ENCODE peak calls at places on chromosomes 7 and 10, in six cellular contexts. One of them, this sample, is unnamed.

GRCh38 chr7:74612015-74612829 is 45.3 kb upstream of the GTF2I start:
- DNase-seq in HCT116: no peak
- DNase-seq in testis: peak
- DNase-seq in ovary: no peak
- DNase-seq in esophagus squamous epithelium: no peak
- DNase-seq in right lobe of liver: no peak
- DNase-seq in this sample: no peak

GRCh38 chr10:33199731-33200130 is 134.7 kb downstream of the NRP1 start:
- DNase-seq in HCT116: no peak
- DNase-seq in testis: no peak
- DNase-seq in ovary: no peak
- DNase-seq in esophagus squamous epithelium: no peak
- DNase-seq in right lobe of liver: no peak
- DNase-seq in this sample: no peak

GRCh38 chr10:5720182-5720581 is 35.5 kb downstream of the TASOR2 start:
- DNase-seq in HCT116: no peak
- DNase-seq in testis: no peak
- DNase-seq in ovary: no peak
- DNase-seq in esophagus squamous epithelium: no peak
- DNase-seq in right lobe of liver: no peak
- DNase-seq in this sample: no peak

GRCh38 chr7:157386979-157387800 is 50.4 kb downstream of the DNAJB6 start:
- DNase-seq in HCT116: peak
- DNase-seq in testis: peak
- DNase-seq in ovary: peak
- DNase-seq in esophagus squamous epithelium: peak
- DNase-seq in right lobe of liver: peak
- DNase-seq in this sample: peak

GRCh38 chr7:45217358-45217757 is 59.8 kb downstream of the RAMP3 start:
- DNase-seq in HCT116: no peak
- DNase-seq in testis: no peak
- DNase-seq in ovary: no peak
- DNase-seq in esophagus squamous epithelium: no peak
- DNase-seq in right lobe of liver: no peak
- DNase-seq in this sample: no peak

GRCh38 chr7:22566176-22566575 is 66.2 kb upstream of the STEAP1B start:
- DNase-seq in HCT116: no peak
- DNase-seq in testis: no peak
- DNase-seq in ovary: no peak
- DNase-seq in esophagus squamous epithelium: no peak
- DNase-seq in right lobe of liver: peak
- DNase-seq in this sample: no peak

GRCh38 chr7:27171636-27172387 is 2.3 kb downstream of the HOXA10 start:
- DNase-seq in HCT116: no peak
- DNase-seq in testis: no peak
- DNase-seq in ovary: no peak
- DNase-seq in esophagus squamous epithelium: no peak
- DNase-seq in right lobe of liver: no peak
- DNase-seq in this sample: peak

GRCh38 chr10:93182790-93183189 is 109.1 kb downstream of the CYP26A1 start:
- DNase-seq in HCT116: no peak
- DNase-seq in testis: no peak
- DNase-seq in ovary: no peak
- DNase-seq in esophagus squamous epithelium: no peak
- DNase-seq in right lobe of liver: no peak
- DNase-seq in this sample: no peak

GRCh38 chr7:111855842-111856227 is 293.5 kb upstream of the IMMP2L start:
- DNase-seq in HCT116: no peak
- DNase-seq in testis: peak
- DNase-seq in ovary: no peak
- DNase-seq in esophagus squamous epithelium: no peak
- DNase-seq in right lobe of liver: no peak
- DNase-seq in this sample: no peak

GRCh38 chr7:143492043-143492471 is 14.4 kb downstream of the TAS2R41 start:
- DNase-seq in HCT116: peak
- DNase-seq in testis: no peak
- DNase-seq in ovary: no peak
- DNase-seq in esophagus squamous epithelium: no peak
- DNase-seq in right lobe of liver: no peak
- DNase-seq in this sample: no peak

GRCh38 chr7:55588976-55589604 is 16.8 kb upstream of the VOPP1 start:
- DNase-seq in HCT116: no peak
- DNase-seq in testis: no peak
- DNase-seq in ovary: no peak
- DNase-seq in esophagus squamous epithelium: no peak
- DNase-seq in right lobe of liver: no peak
- DNase-seq in this sample: no peak

GRCh38 chr7:90430614-90431445 is 27.6 kb downstream of the CLDN12 start:
- DNase-seq in HCT116: no peak
- DNase-seq in testis: no peak
- DNase-seq in ovary: no peak
- DNase-seq in esophagus squamous epithelium: no peak
- DNase-seq in right lobe of liver: no peak
- DNase-seq in this sample: no peak

GRCh38 chr7:136114966-136115762 is 138.0 kb upstream of the MTPN start:
- DNase-seq in HCT116: peak
- DNase-seq in testis: peak
- DNase-seq in ovary: no peak
- DNase-seq in esophagus squamous epithelium: no peak
- DNase-seq in right lobe of liver: peak
- DNase-seq in this sample: no peak

GRCh38 chr10:103659674-103660363 is 166.3 kb downstream of the NEURL1 start:
- DNase-seq in HCT116: no peak
- DNase-seq in testis: peak
- DNase-seq in ovary: no peak
- DNase-seq in esophagus squamous epithelium: no peak
- DNase-seq in right lobe of liver: peak
- DNase-seq in this sample: peak

GRCh38 chr10:123913688-123914268 is 22.2 kb upstream of the CPXM2 start:
- DNase-seq in HCT116: no peak
- DNase-seq in testis: no peak
- DNase-seq in ovary: no peak
- DNase-seq in esophagus squamous epithelium: no peak
- DNase-seq in right lobe of liver: no peak
- DNase-seq in this sample: peak

GRCh38 chr7:94182066-94182465 is 177.9 kb upstream of the BET1 start:
- DNase-seq in HCT116: peak
- DNase-seq in testis: no peak
- DNase-seq in ovary: no peak
- DNase-seq in esophagus squamous epithelium: no peak
- DNase-seq in right lobe of liver: no peak
- DNase-seq in this sample: no peak

GRCh38 chr7:36971515-36972139 is 247.3 kb upstream of the AOAH start:
- DNase-seq in HCT116: no peak
- DNase-seq in testis: no peak
- DNase-seq in ovary: no peak
- DNase-seq in esophagus squamous epithelium: no peak
- DNase-seq in right lobe of liver: peak
- DNase-seq in this sample: no peak

GRCh38 chr7:67406941-67407340 is 410.3 kb downstream of the TYW1 start:
- DNase-seq in HCT116: no peak
- DNase-seq in testis: no peak
- DNase-seq in ovary: no peak
- DNase-seq in esophagus squamous epithelium: no peak
- DNase-seq in right lobe of liver: no peak
- DNase-seq in this sample: peak

GRCh38 chr10:21334891-21335696 is 190.4 kb downstream of the SKIDA1 start:
- DNase-seq in HCT116: no peak
- DNase-seq in testis: no peak
- DNase-seq in ovary: peak
- DNase-seq in esophagus squamous epithelium: no peak
- DNase-seq in right lobe of liver: no peak
- DNase-seq in this sample: peak

GRCh38 chr10:45653454-45653853 is 19.1 kb downstream of the ZFAND4 start:
- DNase-seq in HCT116: no peak
- DNase-seq in testis: no peak
- DNase-seq in ovary: no peak
- DNase-seq in esophagus squamous epithelium: no peak
- DNase-seq in right lobe of liver: no peak
- DNase-seq in this sample: no peak

GRCh38 chr7:83751217-83751616 is 102.3 kb upstream of the SEMA3E start:
- DNase-seq in HCT116: no peak
- DNase-seq in testis: no peak
- DNase-seq in ovary: no peak
- DNase-seq in esophagus squamous epithelium: no peak
- DNase-seq in right lobe of liver: no peak
- DNase-seq in this sample: no peak

GRCh38 chr7:105675873-105676484 is 94.7 kb upstream of the EFCAB10 start:
- DNase-seq in HCT116: no peak
- DNase-seq in testis: peak
- DNase-seq in ovary: no peak
- DNase-seq in esophagus squamous epithelium: no peak
- DNase-seq in right lobe of liver: peak
- DNase-seq in this sample: no peak

GRCh38 chr10:130807096-130807495 is 504.4 kb downstream of the TCERG1L start:
- DNase-seq in HCT116: no peak
- DNase-seq in testis: no peak
- DNase-seq in ovary: no peak
- DNase-seq in esophagus squamous epithelium: no peak
- DNase-seq in right lobe of liver: no peak
- DNase-seq in this sample: no peak

GRCh38 chr10:110394898-110395297 is 90.2 kb upstream of the SMNDC1 start:
- DNase-seq in HCT116: no peak
- DNase-seq in testis: no peak
- DNase-seq in ovary: no peak
- DNase-seq in esophagus squamous epithelium: no peak
- DNase-seq in right lobe of liver: no peak
- DNase-seq in this sample: no peak

GRCh38 chr10:110394296-110394695 is 89.6 kb upstream of the SMNDC1 start:
- DNase-seq in HCT116: no peak
- DNase-seq in testis: no peak
- DNase-seq in ovary: no peak
- DNase-seq in esophagus squamous epithelium: no peak
- DNase-seq in right lobe of liver: no peak
- DNase-seq in this sample: no peak

GRCh38 chr10:110397856-110398255 is 93.1 kb upstream of the SMNDC1 start:
- DNase-seq in HCT116: no peak
- DNase-seq in testis: no peak
- DNase-seq in ovary: no peak
- DNase-seq in esophagus squamous epithelium: no peak
- DNase-seq in right lobe of liver: no peak
- DNase-seq in this sample: no peak

GRCh38 chr10:110395350-110396283 is 90.9 kb upstream of the SMNDC1 start:
- DNase-seq in HCT116: peak
- DNase-seq in testis: peak
- DNase-seq in ovary: no peak
- DNase-seq in esophagus squamous epithelium: no peak
- DNase-seq in right lobe of liver: peak
- DNase-seq in this sample: peak

DNA sequence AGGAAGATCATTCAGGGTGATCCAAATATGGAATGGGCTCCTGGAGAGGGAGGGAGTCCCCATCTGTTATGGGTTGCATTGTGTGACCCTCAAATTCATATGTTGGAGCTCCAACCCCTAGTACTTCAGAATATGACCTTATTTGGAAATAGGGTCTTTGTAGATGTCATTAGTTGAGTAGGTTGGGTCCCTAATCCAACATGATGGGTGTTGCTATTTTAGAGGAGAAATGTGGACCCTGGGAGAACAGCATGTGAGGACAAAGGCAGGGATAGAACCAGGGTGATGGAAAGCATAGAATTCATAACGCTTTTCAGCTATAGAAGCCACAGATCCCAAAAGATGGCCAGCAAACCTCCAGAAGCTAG is 91.5 kb upstream of the SMNDC1 start:
- DNase-seq in HCT116: no peak
- DNase-seq in testis: no peak
- DNase-seq in ovary: no peak
- DNase-seq in esophagus squamous epithelium: no peak
- DNase-seq in right lobe of liver: no peak
- DNase-seq in this sample: no peak
- H3K27ac ChIP-seq in HCT116: peak
- H3K27ac ChIP-seq in testis: no peak
- H3K27ac ChIP-seq in ovary: no peak
- H3K27ac ChIP-seq in esophagus squamous epithelium: no peak
- H3K27ac ChIP-seq in right lobe of liver: peak
- H3K27ac ChIP-seq in this sample: peak

DNA sequence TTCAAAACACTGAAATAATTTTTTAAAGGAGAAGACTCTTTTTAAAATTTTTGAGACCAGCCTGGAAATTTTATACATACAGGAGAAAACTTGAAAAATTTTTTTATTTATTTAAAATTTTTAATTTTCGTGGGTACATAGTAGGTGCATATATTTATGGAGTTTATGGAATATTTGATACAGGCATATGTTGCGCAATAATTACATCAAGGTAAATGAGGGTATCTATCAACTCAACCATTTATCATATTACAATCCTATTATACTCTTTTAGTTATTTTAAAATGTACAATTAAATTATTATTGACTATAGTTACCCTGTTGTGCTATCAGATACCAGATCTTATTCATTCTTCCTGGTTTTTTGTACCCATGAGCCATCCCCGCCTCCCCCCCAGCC is 75.1 kb downstream of the AHCYL2 start:
- DNase-seq in HCT116: no peak
- DNase-seq in testis: no peak
- DNase-seq in ovary: no peak
- DNase-seq in esophagus squamous epithelium: no peak
- DNase-seq in right lobe of liver: no peak
- DNase-seq in this sample: no peak
- TF ChIP-seq CTCF in HCT116: no peak
- TF ChIP-seq CTCF in testis: no peak
- TF ChIP-seq CTCF in ovary: no peak
- TF ChIP-seq CTCF in esophagus squamous epithelium: no peak
- TF ChIP-seq CTCF in right lobe of liver: no peak
- TF ChIP-seq CTCF in this sample: no peak

DNA sequence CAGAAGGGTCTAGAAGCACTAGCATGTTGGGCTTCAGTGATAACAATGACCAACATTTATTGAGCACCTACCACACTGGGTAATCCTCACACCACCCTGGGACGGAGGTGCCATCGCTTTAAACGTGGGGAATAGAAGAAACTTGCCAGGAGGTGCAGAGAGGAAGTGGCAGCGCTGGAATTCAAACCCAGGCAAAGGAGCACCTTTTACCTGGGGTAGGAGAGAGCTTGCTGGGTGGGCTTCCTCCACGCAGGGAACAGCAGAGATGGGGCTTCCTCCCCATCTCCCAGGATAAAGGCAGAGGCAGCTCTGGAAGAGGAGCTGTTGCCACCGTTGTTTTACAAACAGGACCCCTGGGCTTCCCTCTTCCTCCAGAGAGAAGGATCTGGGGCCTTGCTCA is 2.0 kb upstream of the PYROXD2 start:
- DNase-seq in HCT116: no peak
- DNase-seq in testis: no peak
- DNase-seq in ovary: no peak
- DNase-seq in esophagus squamous epithelium: no peak
- DNase-seq in right lobe of liver: no peak
- DNase-seq in this sample: no peak
- TF ChIP-seq POLR2A in HCT116: no peak
- TF ChIP-seq POLR2A in testis: no peak
- TF ChIP-seq POLR2A in ovary: no peak
- TF ChIP-seq POLR2A in esophagus squamous epithelium: no peak
- TF ChIP-seq POLR2A in right lobe of liver: no peak
- TF ChIP-seq POLR2A in this sample: no peak

GRCh38 chr10:94613-95012 is 40.6 kb upstream of the ZMYND11 start:
- DNase-seq in HCT116: no peak
- DNase-seq in testis: no peak
- DNase-seq in ovary: no peak
- DNase-seq in esophagus squamous epithelium: no peak
- DNase-seq in right lobe of liver: no peak
- DNase-seq in this sample: no peak
- H3K27ac ChIP-seq in HCT116: no peak
- H3K27ac ChIP-seq in testis: no peak
- H3K27ac ChIP-seq in ovary: no peak
- H3K27ac ChIP-seq in esophagus squamous epithelium: no peak
- H3K27ac ChIP-seq in right lobe of liver: no peak
- H3K27ac ChIP-seq in this sample: no peak

This sample was measured in uterus.